ENCODE peak calls at places on chromosomes 1 and 21, in five cellular contexts. F is RWPE1; E is activated CD4-positive, alpha-beta T cell treated with anti-CD3 and anti-CD28 coated beads, Interleukin-2, amount 10 ng/mL, durations not matched to agents 7 days and 5 days; H is T-helper 9 cell; Y is KG1. P is an unnamed sample.

GRCh38 chr21:32921632-32922230 is 104.0 kb upstream of the OLIG2 start:
- DNase-seq in F (no peak), E (peak), H (peak), Y (no peak), P (peak)

GRCh38 chr1:240701412-240701811 is 89.5 kb upstream of the GREM2 start:
- DNase-seq in F (peak), E (no peak), H (no peak), Y (no peak), P (no peak)

GRCh38 chr1:204213668-204214662 is at the start of gene GOLT1A:
- DNase-seq in F (peak), E (peak), H (no peak), Y (no peak), P (no peak)

GRCh38 chr1:53944469-53945182 is 873 bp downstream of the IFT25 start:
- DNase-seq in F (no peak), E (no peak), H (no peak), Y (no peak), P (no peak)

GRCh38 chr1:7268983-7269382 is 483.7 kb downstream of the CAMTA1 start:
- DNase-seq in F (no peak), E (no peak), H (no peak), Y (no peak), P (no peak)

GRCh38 chr1:25590096-25590824 is 26.3 kb upstream of the MAN1C1 start:
- DNase-seq in F (no peak), E (no peak), H (no peak), Y (no peak), P (no peak)

GRCh38 chr1:22847249-22847648 is 125.4 kb downstream of the LACTBL1 start:
- DNase-seq in F (no peak), E (no peak), H (no peak), Y (no peak), P (no peak)

GRCh38 chr1:211548321-211549091 is 30.5 kb downstream of the SLC30A1 start:
- DNase-seq in F (no peak), E (no peak), H (no peak), Y (no peak), P (no peak)

GRCh38 chr1:113895084-113895483 is 7.7 kb upstream of the BCL2L15 start:
- DNase-seq in F (no peak), E (no peak), H (no peak), Y (no peak), P (no peak)

GRCh38 chr1:230104395-230105244 is 37.6 kb downstream of the GALNT2 start:
- DNase-seq in F (peak), E (peak), H (peak), Y (peak), P (peak)

GRCh38 chr21:17784604-17785402 is 34.4 kb downstream of the C21orf91 start:
- DNase-seq in F (no peak), E (no peak), H (no peak), Y (no peak), P (no peak)

GRCh38 chr1:57165546-57165945 is 199.7 kb upstream of the C8B start:
- DNase-seq in F (no peak), E (no peak), H (no peak), Y (no peak), P (no peak)

GRCh38 chr1:203340112-203340804 is 10.7 kb downstream of the FMOD start:
- DNase-seq in F (peak), E (peak), H (peak), Y (peak), P (peak)

GRCh38 chr1:111990878-111991760 is 1.7 kb upstream of the KCND3 start:
- DNase-seq in F (peak), E (no peak), H (no peak), Y (no peak), P (no peak)

GRCh38 chr1:226629210-226629895 is 80.8 kb downstream of the STUM start:
- DNase-seq in F (no peak), E (no peak), H (no peak), Y (no peak), P (no peak)

GRCh38 chr1:241424480-241424971 is 67.5 kb upstream of the RGS7 start:
- DNase-seq in F (no peak), E (no peak), H (no peak), Y (no peak), P (no peak)

GRCh38 chr1:117754061-117754969 is 148.5 kb downstream of the TENT5C start:
- DNase-seq in F (peak), E (peak), H (peak), Y (peak), P (peak)

GRCh38 chr1:40662864-40663263 is 2.6 kb downstream of the RIMS3 start:
- DNase-seq in F (peak), E (no peak), H (no peak), Y (no peak), P (no peak)